ENCODE peak calls at places on chromosome 9, in ten cellular contexts. K is SK-N-SH, D is astrocyte, C is fibroblast of lung, A is GM23338, M is HepG2, F is IMR-90, R is MM.1S, O is mammary epithelial cell, Z is GM23248. Y is an unnamed sample.

GRCh38 chr9:98570055-98570454 is 138.7 kb downstream of the GABBR2 start:
- DNase-seq in K (no peak), D (no peak), C (no peak), A (no peak), M (no peak), F (no peak), R (no peak), O (no peak), Z (no peak), Y (no peak)

GRCh38 chr9:113390192-113390960 is 10.7 kb downstream of the ALAD start:
- DNase-seq in K (peak; percentile 3), D (no peak), C (no peak), A (no peak), M (no peak), F (no peak), R (no peak), O (no peak), Z (no peak), Y (no peak)

GRCh38 chr9:89492586-89492985 is 5.3 kb downstream of the SEMA4D start:
- DNase-seq in K (no peak), D (no peak), C (no peak), A (no peak), M (no peak), F (no peak), R (no peak), O (no peak), Z (no peak), Y (no peak)

GRCh38 chr9:91307279-91307678 is 54.4 kb downstream of the AUH start:
- DNase-seq in K (no peak), D (no peak), C (no peak), A (no peak), M (no peak), F (no peak), R (no peak), O (no peak), Z (no peak), Y (no peak)

GRCh38 chr9:136671646-136672430 is 9.1 kb downstream of the EGFL7 start:
- DNase-seq in K (peak; percentile 93), D (no peak), C (no peak), A (peak; percentile 77), M (no peak), F (no peak), R (no peak), O (no peak), Z (peak; percentile 59), Y (peak; percentile 81)

GRCh38 chr9:101582593-101582992 is 12.2 kb downstream of the PPP3R2 start:
- DNase-seq in K (no peak), D (peak; percentile 32), C (peak; percentile 50), A (no peak), M (no peak), F (peak; percentile 90), R (no peak), O (peak; percentile 31), Z (peak; percentile 89), Y (no peak)

GRCh38 chr9:113822315-113822714 is 53.8 kb upstream of the ZNF618 start:
- DNase-seq in K (no peak), D (no peak), C (no peak), A (no peak), M (no peak), F (no peak), R (no peak), O (no peak), Z (no peak), Y (no peak)

GRCh38 chr9:114117996-114118830 is 19.1 kb upstream of the KIF12 start:
- DNase-seq in K (no peak), D (no peak), C (no peak), A (no peak), M (peak; percentile 99), F (no peak), R (no peak), O (no peak), Z (no peak), Y (no peak)

GRCh38 chr9:111399772-111400563 is 69.9 kb upstream of the OR2K2 start:
- DNase-seq in K (peak; percentile 7), D (no peak), C (peak; percentile 38), A (peak; percentile 81), M (peak; percentile 54), F (peak; percentile 21), R (peak; percentile 65), O (peak; percentile 56), Z (peak; percentile 26), Y (peak; percentile 72)

GRCh38 chr9:70081120-70081495 is 37.5 kb downstream of the MAMDC2 start:
- DNase-seq in K (no peak), D (peak; percentile 91), C (peak; percentile 65), A (no peak), M (no peak), F (peak; percentile 76), R (no peak), O (peak; percentile 64), Z (peak; percentile 44), Y (peak; percentile 27)

GRCh38 chr9:3478549-3478953 is 47.2 kb downstream of the RFX3 start:
- DNase-seq in K (no peak), D (peak; percentile 25), C (no peak), A (peak; percentile 37), M (peak; percentile 9), F (no peak), R (peak; percentile 39), O (peak; percentile 78), Z (peak; percentile 7), Y (peak; percentile 53)

GRCh38 chr9:77956555-77956954 is 75.1 kb downstream of the GNAQ start:
- DNase-seq in K (no peak), D (no peak), C (no peak), A (peak; percentile 57), M (no peak), F (no peak), R (no peak), O (no peak), Z (no peak), Y (no peak)

GRCh38 chr9:96186601-96187011 is 115.4 kb downstream of the HSD17B3 start:
- DNase-seq in K (no peak), D (peak; percentile 17), C (peak; percentile 26), A (peak; percentile 85), M (no peak), F (no peak), R (no peak), O (peak; percentile 10), Z (no peak), Y (no peak)

GRCh38 chr9:2027761-2028160 is 12.6 kb downstream of the SMARCA2 start:
- DNase-seq in K (no peak), D (no peak), C (no peak), A (no peak), M (no peak), F (no peak), R (no peak), O (no peak), Z (peak; percentile 15), Y (no peak)

GRCh38 chr9:113519401-113520108 is 56.0 kb downstream of the RGS3 start:
- DNase-seq in K (no peak), D (peak; percentile 63), C (peak; percentile 83), A (no peak), M (peak; percentile 33), F (peak; percentile 29), R (no peak), O (peak; percentile 33), Z (peak; percentile 58), Y (no peak)

GRCh38 chr9:100573655-100574260 is 4.1 kb upstream of the CAVIN4 start:
- DNase-seq in K (peak; percentile 23), D (peak; percentile 65), C (no peak), A (no peak), M (no peak), F (peak; percentile 15), R (no peak), O (peak; percentile 34), Z (peak; percentile 23), Y (no peak)

DNA sequence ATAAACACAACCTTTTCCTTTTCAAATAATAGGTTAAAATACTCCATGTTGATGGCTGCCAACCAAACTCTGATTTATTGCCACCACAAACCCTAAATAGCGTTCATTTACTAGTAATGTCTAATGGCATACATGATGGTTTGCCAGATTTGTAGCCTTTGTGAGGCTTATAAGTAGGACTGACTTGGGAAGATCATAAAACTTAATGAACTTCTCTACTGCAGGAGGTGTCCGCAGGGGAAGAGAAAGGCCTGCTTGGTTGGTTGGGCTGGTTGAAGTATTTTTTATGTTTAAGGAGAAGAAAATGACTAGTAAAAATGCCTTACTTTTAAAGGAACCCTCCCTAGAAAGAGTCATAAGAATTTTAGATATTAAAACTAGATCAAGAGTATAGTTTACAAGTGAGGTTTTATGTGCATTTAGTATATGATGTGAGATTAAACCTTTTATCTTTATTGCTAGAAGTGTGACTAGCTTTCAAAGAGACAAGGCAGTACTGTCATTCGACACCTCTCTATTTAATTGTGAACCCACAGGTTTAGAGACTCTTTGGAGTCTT is 5.0 kb downstream of the PBX3 start:
- DNase-seq in K (no peak), D (no peak), C (no peak), A (peak; percentile 43), M (no peak), F (no peak), R (no peak), O (peak; percentile 15), Z (no peak), Y (no peak)
- H3K4me3 ChIP-seq in K (peak overlapping the region; percentile 96), D (no peak overlapping the region), C (no peak overlapping the region), A (no peak overlapping the region), M (no peak overlapping the region), F (no peak overlapping the region), R (no peak overlapping the region), O (peak overlapping the region; percentile 19), Z (peak overlapping the region; percentile 5), Y (no peak overlapping the region)

DNA sequence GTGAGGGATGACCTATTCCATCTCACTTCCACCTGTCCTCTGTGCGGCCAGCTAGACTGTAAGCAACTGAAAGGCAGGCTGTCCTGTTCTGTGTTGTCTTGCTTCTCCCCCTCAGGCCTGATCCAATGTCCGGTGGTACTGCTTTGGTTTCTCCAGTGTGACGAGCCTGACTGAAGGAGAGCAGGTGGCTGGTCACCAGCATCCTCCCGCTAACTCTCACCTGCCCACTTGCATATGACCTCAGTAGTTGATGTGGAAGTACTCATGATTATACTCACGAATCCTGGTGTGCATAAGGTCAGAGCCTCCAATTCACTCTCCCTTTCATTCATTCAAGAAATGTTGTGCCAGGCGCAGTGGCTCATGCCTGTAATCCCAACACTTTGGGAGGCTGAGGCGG is 2.4 kb upstream of the SLC27A4 start:
- DNase-seq in K (no peak), D (no peak), C (no peak), A (no peak), M (no peak), F (no peak), R (no peak), O (no peak), Z (no peak), Y (no peak)
- H2AFZ ChIP-seq in K (no peak overlapping the region), D (no peak overlapping the region), C (no peak overlapping the region), A (no peak overlapping the region), M (no peak overlapping the region), F (no peak overlapping the region), R (no peak overlapping the region), O (no peak overlapping the region), Z (no peak overlapping the region), Y (no peak overlapping the region)

GRCh38 chr9:34647084-34647403 is 569 bp downstream of the GALT start:
- DNase-seq in K (no peak), D (no peak), C (no peak), A (no peak), M (no peak), F (no peak), R (no peak), O (no peak), Z (no peak), Y (no peak)
- H3K4me3 ChIP-seq in K (peak overlapping the region; percentile 77), D (peak overlapping the region; percentile 85), C (peak overlapping the region; percentile 89), A (peak overlapping the region; percentile 96), M (peak overlapping the region; percentile 75), F (peak overlapping the region; percentile 76), R (peak overlapping the region; percentile 95), O (peak overlapping the region; percentile 88), Z (peak overlapping the region; percentile 78), Y (peak overlapping the region; percentile 88)

DNA sequence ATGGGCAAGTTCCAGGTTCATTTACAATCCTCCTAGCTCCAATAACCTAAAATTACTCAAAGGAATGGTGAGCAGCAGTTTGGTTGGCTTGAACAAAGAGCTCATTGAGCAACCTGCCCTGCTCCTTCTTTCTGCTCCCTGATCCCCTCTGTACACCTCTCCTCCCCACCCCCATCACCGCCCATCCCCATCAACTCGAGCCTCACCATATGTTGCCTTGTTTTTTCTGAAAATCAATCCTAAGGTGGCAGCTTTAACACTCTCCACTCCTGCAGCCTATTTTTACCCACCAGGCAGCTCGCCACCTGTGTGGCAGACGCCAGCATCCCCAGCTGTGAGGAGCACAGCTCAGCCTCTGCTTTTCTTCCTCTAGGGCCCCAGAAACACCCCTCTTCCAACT is 533.4 kb upstream of the BRINP1 start:
- DNase-seq in K (no peak), D (no peak), C (no peak), A (no peak), M (no peak), F (no peak), R (no peak), O (no peak), Z (no peak), Y (no peak)
- H2AFZ ChIP-seq in K (no peak overlapping the region), D (no peak overlapping the region), C (no peak overlapping the region), A (no peak overlapping the region), M (no peak overlapping the region), F (no peak overlapping the region), R (no peak overlapping the region), O (peak overlapping the region; percentile 21), Z (no peak overlapping the region), Y (no peak overlapping the region)

Y was measured in Karpas-422.